ENCODE peak calls at places on chromosomes 2 and 18, in six cellular contexts. N is GM12891, M is HepG2, O is H1, L is K562, X is GM12878. G is an unnamed sample.

GRCh38 chr2:164620873-164621760 is at the start of gene GRB14:
- DNase-seq in N (no peak), M (peak), O (peak), L (no peak), X (no peak), G (peak)

GRCh38 chr2:14790041-14790640 is 157.6 kb downstream of the LRATD1 start:
- DNase-seq in N (no peak), M (no peak), O (no peak), L (no peak), X (no peak), G (no peak)

GRCh38 chr2:202965810-202966454 is 48.7 kb upstream of the NBEAL1 start:
- DNase-seq in N (peak), M (peak), O (no peak), L (peak), X (peak), G (peak)

GRCh38 chr2:188786368-188786781 is 187.8 kb upstream of the COL3A1 start:
- DNase-seq in N (no peak), M (no peak), O (no peak), L (no peak), X (no peak), G (no peak)

GRCh38 chr2:119196301-119197124 is 27.1 kb upstream of the STEAP3 start:
- DNase-seq in N (no peak), M (no peak), O (no peak), L (no peak), X (no peak), G (no peak)

GRCh38 chr18:50816767-50817166 is 3.0 kb downstream of the MRO start:
- DNase-seq in N (no peak), M (no peak), O (no peak), L (no peak), X (no peak), G (no peak)

GRCh38 chr2:202035089-202035940 is 1.7 kb downstream of the FZD7 start:
- DNase-seq in N (no peak), M (no peak), O (peak), L (no peak), X (no peak), G (no peak)

GRCh38 chr2:156229724-156230362 is 102.7 kb downstream of the NR4A2 start:
- DNase-seq in N (no peak), M (no peak), O (no peak), L (no peak), X (no peak), G (no peak)

GRCh38 chr2:138269726-138270125 is 231.8 kb upstream of the SPOPL start:
- DNase-seq in N (no peak), M (no peak), O (no peak), L (no peak), X (no peak), G (no peak)

GRCh38 chr2:25251461-25252273 is 83.3 kb upstream of the POMC start:
- DNase-seq in N (peak), M (peak), O (peak), L (peak), X (no peak), G (peak)

GRCh38 chr2:105842555-105842954 is 97.8 kb downstream of the NCK2 start:
- DNase-seq in N (no peak), M (no peak), O (no peak), L (peak), X (no peak), G (no peak)

GRCh38 chr18:58087928-58088722 is 44.1 kb downstream of the NEDD4L start:
- DNase-seq in N (no peak), M (no peak), O (no peak), L (peak), X (no peak), G (no peak)

GRCh38 chr18:76126327-76126726 is 368.7 kb downstream of the ZNF516 start:
- DNase-seq in N (no peak), M (no peak), O (no peak), L (no peak), X (no peak), G (no peak)

DNA sequence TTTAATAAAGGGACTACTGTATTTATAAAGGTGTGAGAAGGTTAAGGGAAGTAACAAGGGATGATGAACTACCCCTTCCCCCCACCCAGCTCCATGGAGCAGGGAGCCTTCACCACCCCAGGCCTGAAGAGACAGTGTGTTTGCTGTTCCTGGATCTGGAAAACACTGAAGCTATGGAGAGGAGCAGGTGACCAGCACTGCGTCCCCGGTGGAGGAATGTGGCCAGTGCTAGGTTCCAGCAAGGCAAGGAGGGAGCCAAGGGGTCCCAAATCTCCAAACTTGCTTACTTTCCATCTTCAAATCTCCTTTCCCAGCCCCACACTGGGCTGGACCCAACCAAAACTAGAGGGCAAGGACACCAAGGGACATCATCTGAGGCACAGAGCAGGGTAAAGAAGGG is 128.7 kb upstream of the CD302 start:
- DNase-seq in N (no peak), M (no peak), O (no peak), L (no peak), X (no peak), G (no peak)
- TF ChIP-seq POLR2A in N (no peak), M (no peak), O (no peak), L (no peak), X (no peak), G (no peak)

GRCh38 chr2:36352024-36352398 is 3.6 kb upstream of the CRIM1 start:
- DNase-seq in N (no peak), M (peak), O (no peak), L (peak), X (peak), G (no peak)

GRCh38 chr2:36355157-36355889 is at the start of gene CRIM1:
- DNase-seq in N (peak), M (peak), O (peak), L (peak), X (no peak), G (no peak)

GRCh38 chr2:36354816-36355156 is 792 bp upstream of the CRIM1 start:
- DNase-seq in N (no peak), M (no peak), O (no peak), L (no peak), X (no peak), G (no peak)

GRCh38 chr2:36351291-36352023 is 4.1 kb upstream of the CRIM1 start:
- DNase-seq in N (no peak), M (no peak), O (no peak), L (no peak), X (no peak), G (no peak)

GRCh38 chr2:36352711-36353110 is 2.9 kb upstream of the CRIM1 start:
- DNase-seq in N (no peak), M (peak), O (no peak), L (no peak), X (no peak), G (no peak)
- TF ChIP-seq POLR2AphosphoS5 in N (no peak), M (no peak), O (no peak), L (no peak), X (no peak), G (no peak)

GRCh38 chr2:179592167-179592936 is 269.1 kb downstream of the ZNF385B start:
- DNase-seq in N (no peak), M (no peak), O (no peak), L (no peak), X (no peak), G (no peak)

GRCh38 chr2:179594268-179595112 is 266.9 kb downstream of the ZNF385B start:
- DNase-seq in N (no peak), M (no peak), O (no peak), L (no peak), X (no peak), G (no peak)

GRCh38 chr2:179595284-179595683 is 266.1 kb downstream of the ZNF385B start:
- DNase-seq in N (no peak), M (peak), O (no peak), L (no peak), X (no peak), G (no peak)

GRCh38 chr2:179593323-179593722 is 268.1 kb downstream of the ZNF385B start:
- DNase-seq in N (no peak), M (no peak), O (no peak), L (no peak), X (no peak), G (no peak)

DNA sequence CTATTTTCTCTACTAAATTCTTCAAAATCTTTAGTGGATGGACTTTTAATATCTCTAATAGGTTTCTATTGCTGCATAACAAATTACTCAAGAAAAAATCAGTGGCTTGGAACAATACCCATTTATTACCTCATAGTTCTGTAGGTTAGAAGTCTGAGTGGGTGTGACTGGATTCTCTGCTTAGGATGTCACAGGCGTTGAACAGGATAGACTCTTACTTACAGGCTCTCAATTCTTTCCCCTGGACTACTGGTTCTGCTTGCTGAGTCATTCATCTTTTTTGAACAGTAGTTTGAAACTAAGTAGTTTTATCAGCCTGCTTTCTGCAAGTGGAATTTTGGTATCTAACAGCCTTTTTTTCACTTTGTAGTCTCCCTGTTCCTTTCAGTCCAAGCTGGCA is 265.4 kb downstream of the ZNF385B start:
- DNase-seq in N (no peak), M (no peak), O (no peak), L (no peak), X (no peak), G (no peak)
- TF ChIP-seq TAF1 in N (no peak), M (no peak), O (no peak), L (no peak), X (no peak), G (no peak)

GRCh38 chr2:28391564-28392296 is 928 bp upstream of the FOSL2 start:
- DNase-seq in N (peak), M (peak), O (peak), L (peak), X (no peak), G (peak)

GRCh38 chr2:28392297-28393114 is at the start of gene FOSL2:
- DNase-seq in N (peak), M (peak), O (peak), L (peak), X (peak), G (peak)

GRCh38 chr2:28394997-28395333 is 2.3 kb downstream of the FOSL2 start:
- DNase-seq in N (no peak), M (no peak), O (no peak), L (no peak), X (no peak), G (no peak)

GRCh38 chr2:28394331-28394877 is 1.7 kb downstream of the FOSL2 start:
- DNase-seq in N (no peak), M (no peak), O (no peak), L (no peak), X (no peak), G (no peak)

GRCh38 chr2:28393115-28393836 is 618 bp downstream of the FOSL2 start:
- DNase-seq in N (peak), M (no peak), O (peak), L (peak), X (no peak), G (peak)
- TF ChIP-seq POLR2A in N (no peak), M (no peak), O (no peak), L (no peak), X (no peak), G (no peak)

DNA sequence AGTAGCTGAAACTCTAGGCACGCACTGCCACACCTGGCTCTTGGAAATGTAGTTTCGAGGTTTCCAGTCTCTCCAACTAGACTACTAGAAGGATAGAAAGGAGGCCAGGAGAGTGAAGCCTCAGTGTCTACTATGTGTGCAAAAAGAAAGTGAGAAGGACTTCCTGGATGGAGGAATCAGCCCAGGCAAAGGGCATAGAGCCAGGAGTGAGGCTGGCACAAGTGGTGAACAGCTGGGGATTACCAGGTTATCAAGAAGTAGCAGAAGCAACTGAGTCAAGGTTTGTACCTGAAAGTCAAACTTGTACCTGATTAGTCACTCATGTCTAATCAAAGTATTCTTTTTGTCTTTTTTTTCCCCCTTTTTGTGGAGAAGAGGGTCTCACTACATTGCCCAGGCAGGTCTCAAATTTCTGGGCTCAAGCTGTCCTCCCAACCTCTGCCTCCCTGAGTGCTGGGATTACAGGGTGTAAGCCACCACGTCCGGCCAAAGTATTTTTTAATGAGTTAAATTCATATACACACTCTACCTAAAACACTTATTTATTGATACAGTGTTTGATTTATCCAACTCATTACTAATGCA is 8.7 kb upstream of the FZD5 start:
- DNase-seq in N (no peak), M (no peak), O (no peak), L (no peak), X (no peak), G (no peak)
- TF ChIP-seq POLR2AphosphoS5 in N (no peak), M (no peak), O (no peak), L (no peak), X (no peak), G (no peak)

GRCh38 chr2:148876190-148876588 is 1.2 kb downstream of the KIF5C start:
- DNase-seq in N (no peak), M (no peak), O (peak), L (no peak), X (no peak), G (peak)

GRCh38 chr2:148875387-148876051 is 492 bp downstream of the KIF5C start:
- DNase-seq in N (no peak), M (no peak), O (no peak), L (no peak), X (no peak), G (peak)

GRCh38 chr2:148876589-148877402 is 1.8 kb downstream of the KIF5C start:
- DNase-seq in N (no peak), M (peak), O (peak), L (peak), X (no peak), G (peak)

GRCh38 chr2:148874868-148875341 is at the start of gene KIF5C:
- DNase-seq in N (peak), M (peak), O (peak), L (peak), X (peak), G (peak)

GRCh38 chr2:148877403-148877740 is 2.3 kb downstream of the KIF5C start:
- DNase-seq in N (no peak), M (no peak), O (no peak), L (no peak), X (no peak), G (no peak)
- TF ChIP-seq TAF1 in N (no peak), M (no peak), O (no peak), L (no peak), X (no peak), G (no peak)

GRCh38 chr18:77132369-77133050 is at the start of gene MBP:
- DNase-seq in N (peak), M (no peak), O (peak), L (no peak), X (no peak), G (peak)
- TF ChIP-seq POLR2A in N (no peak), M (peak), O (no peak), L (no peak), X (peak), G (peak)

GRCh38 chr18:2881088-2881487 is 34.3 kb downstream of the EMILIN2 start:
- DNase-seq in N (no peak), M (no peak), O (no peak), L (no peak), X (no peak), G (no peak)

GRCh38 chr18:2882201-2882600 is 35.4 kb downstream of the EMILIN2 start:
- DNase-seq in N (no peak), M (no peak), O (no peak), L (no peak), X (no peak), G (no peak)

GRCh38 chr18:2884706-2885285 is 38.0 kb downstream of the EMILIN2 start:
- DNase-seq in N (no peak), M (no peak), O (peak), L (no peak), X (no peak), G (no peak)

GRCh38 chr18:2881490-2882195 is 34.8 kb downstream of the EMILIN2 start:
- DNase-seq in N (no peak), M (no peak), O (no peak), L (no peak), X (no peak), G (no peak)

GRCh38 chr18:2883137-2883671 is 36.4 kb downstream of the EMILIN2 start:
- DNase-seq in N (peak), M (no peak), O (peak), L (no peak), X (no peak), G (no peak)
- TF ChIP-seq POLR2AphosphoS5 in N (no peak), M (no peak), O (no peak), L (no peak), X (no peak), G (no peak)

GRCh38 chr2:127090281-127091128 is 16.4 kb downstream of the BIN1 start:
- DNase-seq in N (no peak), M (no peak), O (no peak), L (no peak), X (no peak), G (no peak)
- TF ChIP-seq TAF1 in N (no peak), M (no peak), O (no peak), L (no peak), X (no peak), G (no peak)